ENCODE peak calls at places on chromosomes 13 and 19, in four cellular contexts. One of them, this sample, is unnamed.
A peak's percentile ranks its signal among the peaks of the same experiment; 100 is the strongest.

GRCh38 chr13:103282571-103283450 is 216.6 kb upstream of the SLC10A2 start:
- DNase-seq in fibroblast of the conjunctiva: peak; percentile 23
- DNase-seq in fibroblast of pulmonary artery: peak; percentile 95
- DNase-seq in cardiac fibroblast: peak; percentile 96
- DNase-seq in this sample: peak; percentile 87

GRCh38 chr13:113184568-113185440 is 23.7 kb downstream of the PCID2 start:
- DNase-seq in fibroblast of the conjunctiva: no peak
- DNase-seq in fibroblast of pulmonary artery: no peak
- DNase-seq in cardiac fibroblast: no peak
- DNase-seq in this sample: no peak

GRCh38 chr19:12792048-12792852 is 964 bp downstream of the JUNB start:
- DNase-seq in fibroblast of pulmonary artery: peak; percentile 60
- DNase-seq in cardiac fibroblast: peak; percentile 60
- DNase-seq in fibroblast of the conjunctiva: no peak
- DNase-seq in this sample: no peak

GRCh38 chr13:47334173-47334572 is 437.3 kb upstream of the HTR2A start:
- DNase-seq in cardiac fibroblast: peak; percentile 72
- DNase-seq in fibroblast of the conjunctiva: peak; percentile 78
- DNase-seq in fibroblast of pulmonary artery: peak; percentile 59
- DNase-seq in this sample: peak; percentile 28

GRCh38 chr19:42048992-42049391 is 21.0 kb downstream of the GRIK5 start:
- DNase-seq in fibroblast of pulmonary artery: no peak
- DNase-seq in cardiac fibroblast: no peak
- DNase-seq in fibroblast of the conjunctiva: no peak
- DNase-seq in this sample: no peak

GRCh38 chr19:49069026-49069425 is 3.5 kb downstream of the KCNA7 start:
- DNase-seq in fibroblast of the conjunctiva: no peak
- DNase-seq in fibroblast of pulmonary artery: no peak
- DNase-seq in cardiac fibroblast: peak; percentile 60
- DNase-seq in this sample: no peak

GRCh38 chr19:19402656-19403372 is 2.7 kb upstream of the GATAD2A start:
- DNase-seq in fibroblast of pulmonary artery: peak; percentile 52
- DNase-seq in cardiac fibroblast: peak; percentile 52
- DNase-seq in fibroblast of the conjunctiva: no peak
- DNase-seq in this sample: no peak

GRCh38 chr19:30252214-30252613 is 120.0 kb upstream of the ZNF536 start:
- DNase-seq in cardiac fibroblast: no peak
- DNase-seq in fibroblast of the conjunctiva: no peak
- DNase-seq in fibroblast of pulmonary artery: no peak
- DNase-seq in this sample: no peak

GRCh38 chr19:19822148-19822429 is 539 bp upstream of the ZNF506 start:
- DNase-seq in cardiac fibroblast: no peak
- DNase-seq in fibroblast of pulmonary artery: no peak
- DNase-seq in fibroblast of the conjunctiva: no peak
- DNase-seq in this sample: no peak

GRCh38 chr19:5186293-5187050 is 154.1 kb downstream of the PTPRS start:
- DNase-seq in fibroblast of the conjunctiva: peak; percentile 41
- DNase-seq in fibroblast of pulmonary artery: peak; percentile 21
- DNase-seq in cardiac fibroblast: peak; percentile 65
- DNase-seq in this sample: no peak

GRCh38 chr19:19348266-19348665 is 27.6 kb downstream of the MAU2 start:
- DNase-seq in fibroblast of the conjunctiva: no peak
- DNase-seq in cardiac fibroblast: peak; percentile 28
- DNase-seq in fibroblast of pulmonary artery: no peak
- DNase-seq in this sample: no peak

GRCh38 chr19:19223636-19224035 is 11.9 kb downstream of the NCAN start:
- DNase-seq in fibroblast of the conjunctiva: no peak
- DNase-seq in cardiac fibroblast: no peak
- DNase-seq in fibroblast of pulmonary artery: no peak
- DNase-seq in this sample: no peak

GRCh38 chr19:55111238-55111831 is 6.1 kb downstream of the PPP1R12C start:
- DNase-seq in fibroblast of the conjunctiva: no peak
- DNase-seq in fibroblast of pulmonary artery: no peak
- DNase-seq in cardiac fibroblast: no peak
- DNase-seq in this sample: no peak

GRCh38 chr13:27403727-27404385 is 20.6 kb upstream of the GTF3A start:
- DNase-seq in cardiac fibroblast: no peak
- DNase-seq in fibroblast of pulmonary artery: no peak
- DNase-seq in fibroblast of the conjunctiva: no peak
- DNase-seq in this sample: no peak

GRCh38 chr13:31674056-31674455 is 65.3 kb upstream of the RXFP2 start:
- DNase-seq in cardiac fibroblast: peak; percentile 51
- DNase-seq in fibroblast of the conjunctiva: no peak
- DNase-seq in fibroblast of pulmonary artery: peak; percentile 47
- DNase-seq in this sample: no peak

GRCh38 chr13:30037766-30038165 is 187.3 kb upstream of the UBL3 start:
- DNase-seq in fibroblast of the conjunctiva: no peak
- DNase-seq in cardiac fibroblast: peak; percentile 12
- DNase-seq in fibroblast of pulmonary artery: peak; percentile 25
- DNase-seq in this sample: no peak

GRCh38 chr19:33302974-33303790 is 848 bp upstream of the CEBPA start:
- DNase-seq in fibroblast of pulmonary artery: peak; percentile 56
- DNase-seq in cardiac fibroblast: peak; percentile 55
- DNase-seq in fibroblast of the conjunctiva: no peak
- DNase-seq in this sample: no peak

GRCh38 chr13:40681341-40682051 is 15.1 kb upstream of the FOXO1 start:
- DNase-seq in fibroblast of pulmonary artery: no peak
- DNase-seq in cardiac fibroblast: no peak
- DNase-seq in fibroblast of the conjunctiva: no peak
- DNase-seq in this sample: no peak

GRCh38 chr13:31891472-31891871 is 140.1 kb upstream of the FRY start:
- DNase-seq in fibroblast of pulmonary artery: no peak
- DNase-seq in cardiac fibroblast: peak; percentile 28
- DNase-seq in fibroblast of the conjunctiva: no peak
- DNase-seq in this sample: peak; percentile 35

GRCh38 chr13:45280751-45281634 is 60.0 kb downstream of the TPT1 start:
- DNase-seq in fibroblast of pulmonary artery: peak; percentile 84
- DNase-seq in fibroblast of the conjunctiva: peak; percentile 51
- DNase-seq in cardiac fibroblast: peak; percentile 83
- DNase-seq in this sample: peak; percentile 62

GRCh38 chr13:45564108-45564507 is 51.4 kb downstream of the ERICH6B start:
- DNase-seq in cardiac fibroblast: peak; percentile 66
- DNase-seq in fibroblast of the conjunctiva: peak; percentile 5
- DNase-seq in fibroblast of pulmonary artery: peak; percentile 47
- DNase-seq in this sample: peak; percentile 63

GRCh38 chr19:49475995-49476880 is 2.2 kb downstream of the FLT3LG start:
- DNase-seq in fibroblast of the conjunctiva: no peak
- DNase-seq in cardiac fibroblast: no peak
- DNase-seq in fibroblast of pulmonary artery: peak; percentile 48
- DNase-seq in this sample: no peak

GRCh38 chr13:57437587-57437986 is 194.0 kb upstream of the PCDH17 start:
- DNase-seq in fibroblast of pulmonary artery: no peak
- DNase-seq in cardiac fibroblast: no peak
- DNase-seq in fibroblast of the conjunctiva: no peak
- DNase-seq in this sample: no peak

GRCh38 chr19:56958428-56958827 is 117.9 kb upstream of the PEG3 start:
- DNase-seq in fibroblast of pulmonary artery: no peak
- DNase-seq in cardiac fibroblast: no peak
- DNase-seq in fibroblast of the conjunctiva: no peak
- DNase-seq in this sample: no peak

GRCh38 chr13:113635048-113635420 is 23.0 kb downstream of the ATP4B start:
- DNase-seq in cardiac fibroblast: no peak
- DNase-seq in fibroblast of the conjunctiva: no peak
- DNase-seq in fibroblast of pulmonary artery: no peak
- DNase-seq in this sample: no peak

GRCh38 chr13:23794267-23795161 is 94.7 kb downstream of the MIPEP start:
- DNase-seq in cardiac fibroblast: peak; percentile 86
- DNase-seq in fibroblast of the conjunctiva: peak; percentile 46
- DNase-seq in fibroblast of pulmonary artery: peak; percentile 56
- DNase-seq in this sample: no peak

GRCh38 chr19:47353307-47353712 is 4.2 kb downstream of the DHX34 start:
- DNase-seq in fibroblast of the conjunctiva: no peak
- DNase-seq in fibroblast of pulmonary artery: no peak
- DNase-seq in cardiac fibroblast: no peak
- DNase-seq in this sample: no peak

GRCh38 chr19:13843104-13843921 is 33.6 kb upstream of the NANOS3 start:
- DNase-seq in fibroblast of the conjunctiva: no peak
- DNase-seq in fibroblast of pulmonary artery: peak; percentile 71
- DNase-seq in cardiac fibroblast: peak; percentile 65
- DNase-seq in this sample: no peak

GRCh38 chr19:58274771-58275199 is 4.0 kb upstream of the ZNF8 start:
- DNase-seq in cardiac fibroblast: peak; percentile 18
- DNase-seq in fibroblast of pulmonary artery: peak; percentile 24
- DNase-seq in fibroblast of the conjunctiva: no peak
- DNase-seq in this sample: no peak

GRCh38 chr13:66887088-66887487 is 343.0 kb downstream of the PCDH9 start:
- DNase-seq in fibroblast of pulmonary artery: peak; percentile 48
- DNase-seq in cardiac fibroblast: peak; percentile 18
- DNase-seq in fibroblast of the conjunctiva: peak; percentile 13
- DNase-seq in this sample: peak; percentile 23

GRCh38 chr13:37313383-37313782 is 207.9 kb upstream of the CSNK1A1L start:
- DNase-seq in cardiac fibroblast: peak; percentile 94
- DNase-seq in fibroblast of pulmonary artery: peak; percentile 79
- DNase-seq in fibroblast of the conjunctiva: peak; percentile 82
- DNase-seq in this sample: no peak

GRCh38 chr13:37869756-37870488 is at the start of gene TRPC4:
- DNase-seq in cardiac fibroblast: peak; percentile 82
- DNase-seq in fibroblast of the conjunctiva: peak; percentile 28
- DNase-seq in fibroblast of pulmonary artery: peak; percentile 73
- DNase-seq in this sample: peak; percentile 21

GRCh38 chr19:58519355-58520256 is at the start of gene ZBTB45:
- DNase-seq in cardiac fibroblast: peak; percentile 98
- DNase-seq in fibroblast of the conjunctiva: peak; percentile 95
- DNase-seq in fibroblast of pulmonary artery: peak; percentile 98
- DNase-seq in this sample: peak; percentile 71